ENCODE peak calls at places on chromosomes 1 and 21, in four cellular contexts. S is cardiac fibroblast, W is aorta, R is colonic mucosa. K is an unnamed sample.

GRCh38 chr1:35971601-35972000 is 40.7 kb downstream of the AGO3 start:
- DNase-seq in S (peak; percentile 35), W (no peak), R (no peak), K (no peak)

GRCh38 chr21:18245493-18245967 is 897 bp downstream of the CHODL start:
- DNase-seq in S (no peak), W (no peak), R (no peak), K (no peak)

GRCh38 chr1:23568608-23569383 is 9.5 kb upstream of the ID3 start:
- DNase-seq in S (no peak), W (no peak), R (no peak), K (no peak)

GRCh38 chr1:29682171-29682917 is 446.0 kb downstream of the PTPRU start:
- DNase-seq in S (no peak), W (no peak), R (peak; percentile 2), K (no peak)

GRCh38 chr1:38209986-38210385 is 163.4 kb upstream of the POU3F1 start:
- DNase-seq in S (no peak), W (no peak), R (no peak), K (no peak)

GRCh38 chr1:113765306-113765705 is 6.0 kb upstream of the PHTF1 start:
- DNase-seq in S (no peak), W (no peak), R (no peak), K (no peak)

GRCh38 chr1:35725591-35725990 is 6.9 kb upstream of the C1orf216 start:
- DNase-seq in S (no peak), W (no peak), R (no peak), K (no peak)

GRCh38 chr1:42777860-42778259 is 6.9 kb upstream of the TMEM269 start:
- DNase-seq in S (peak; percentile 60), W (no peak), R (peak; percentile 26), K (no peak)

GRCh38 chr1:153958111-153958960 is at the start of gene CRTC2:
- DNase-seq in S (peak; percentile 99), W (peak; percentile 99), R (peak; percentile 99), K (peak; percentile 99)

GRCh38 chr1:106678661-106679060 is 377.8 kb upstream of the PRMT6 start:
- DNase-seq in S (no peak), W (no peak), R (no peak), K (no peak)

GRCh38 chr1:234230414-234230862 is 142.8 kb upstream of the COA6 start:
- DNase-seq in S (no peak), W (no peak), R (no peak), K (no peak)

GRCh38 chr1:26372039-26372438 is 511 bp downstream of the ZNF683 start:
- DNase-seq in S (no peak), W (no peak), R (no peak), K (no peak)

GRCh38 chr1:50271968-50272578 is 151.2 kb downstream of the DMRTA2 start:
- DNase-seq in S (peak; percentile 5), W (no peak), R (peak; percentile 49), K (peak; percentile 29)

GRCh38 chr1:198620951-198621824 is 17.7 kb upstream of the PTPRC start:
- DNase-seq in S (no peak), W (peak; percentile 38), R (no peak), K (no peak)

GRCh38 chr1:228902781-228903572 is 167.7 kb downstream of the RHOU start:
- DNase-seq in S (peak; percentile 98), W (peak; percentile 89), R (peak; percentile 83), K (peak; percentile 89)

GRCh38 chr1:64516803-64517568 is 47.1 kb downstream of the CACHD1 start:
- DNase-seq in S (peak; percentile 82), W (no peak), R (no peak), K (no peak)

GRCh38 chr1:156481527-156481926 is 19.0 kb downstream of the MEF2D start:
- DNase-seq in S (no peak), W (no peak), R (no peak), K (no peak)

GRCh38 chr1:178124115-178124514 is 30.2 kb downstream of the RASAL2 start:
- DNase-seq in S (no peak), W (no peak), R (no peak), K (no peak)

GRCh38 chr1:67747667-67748066 is 62.7 kb downstream of the GADD45A start:
- DNase-seq in S (peak; percentile 80), W (no peak), R (peak; percentile 18), K (no peak)

GRCh38 chr21:26850116-26850643 is 5.0 kb upstream of the ADAMTS1 start:
- DNase-seq in S (peak; percentile 80), W (no peak), R (no peak), K (no peak)

GRCh38 chr1:236913371-236914037 is 90.7 kb downstream of the MT1HL1 start:
- DNase-seq in S (peak; percentile 36), W (no peak), R (no peak), K (no peak)

GRCh38 chr1:4215391-4215790 is 315.3 kb upstream of the C1orf174 start:
- DNase-seq in S (no peak), W (no peak), R (no peak), K (no peak)

GRCh38 chr1:168833801-168834224 is 104.8 kb upstream of the DPT start:
- DNase-seq in S (no peak), W (no peak), R (no peak), K (no peak)

GRCh38 chr1:45378184-45378583 is 37.9 kb upstream of the MUTYH start:
- DNase-seq in S (no peak), W (no peak), R (no peak), K (no peak)

GRCh38 chr1:81111818-81112217 is 688.9 kb upstream of the ADGRL2 start:
- DNase-seq in S (peak; percentile 77), W (no peak), R (no peak), K (no peak)

GRCh38 chr1:17509320-17509719 is 30.2 kb upstream of the ARHGEF10L start:
- DNase-seq in S (no peak), W (no peak), R (no peak), K (no peak)

GRCh38 chr21:44836666-44837471 is 19.0 kb upstream of the SUMO3 start:
- DNase-seq in S (peak; percentile 55), W (no peak), R (no peak), K (no peak)

GRCh38 chr1:93448292-93448982 is 519 bp downstream of the FNBP1L start:
- DNase-seq in S (peak; percentile 20), W (peak; percentile 60), R (peak; percentile 81), K (peak; percentile 56)

GRCh38 chr1:206842851-206843250 is 22.6 kb upstream of the IL20 start:
- DNase-seq in S (peak; percentile 18), W (no peak), R (no peak), K (no peak)

GRCh38 chr21:26047279-26047967 is 123.1 kb downstream of the APP start:
- DNase-seq in S (no peak), W (no peak), R (no peak), K (no peak)

GRCh38 chr1:41749992-41750745 is 168.6 kb downstream of the HIVEP3 start:
- DNase-seq in S (no peak), W (peak; percentile 42), R (no peak), K (no peak)

GRCh38 chr1:206833741-206834140 is 31.7 kb upstream of the IL20 start:
- DNase-seq in S (no peak), W (no peak), R (peak; percentile 57), K (peak; percentile 52)

GRCh38 chr1:7384121-7384520 is 387.0 kb upstream of the VAMP3 start:
- DNase-seq in S (no peak), W (peak; percentile 13), R (peak; percentile 4), K (peak; percentile 7)

GRCh38 chr1:162973381-162973795 is 95.8 kb upstream of the RGS4 start:
- DNase-seq in S (peak; percentile 94), W (no peak), R (no peak), K (no peak)

GRCh38 chr1:85406887-85407593 is 57.9 kb downstream of the DDAH1 start:
- DNase-seq in S (peak; percentile 95), W (peak; percentile 50), R (peak; percentile 60), K (peak; percentile 39)

GRCh38 chr1:199474738-199475137 is 552.8 kb upstream of the NR5A2 start:
- DNase-seq in S (no peak), W (no peak), R (no peak), K (no peak)

GRCh38 chr1:236457775-236458174 is 63.7 kb downstream of the EDARADD start:
- DNase-seq in S (no peak), W (no peak), R (no peak), K (no peak)

GRCh38 chr21:38958940-38959685 is 153.4 kb downstream of the ETS2 start:
- DNase-seq in S (peak; percentile 95), W (no peak), R (peak; percentile 62), K (no peak)

K was measured in stomach.